ENCODE peak calls at places on chromosomes 13 and 19, in five cellular contexts. A is effector CD4-positive, alpha-beta T cell; T is GM19239; E is ovary; V is epithelial cell of esophagus. R is an unnamed sample.

GRCh38 chr19:51694318-51695085 is 1.4 kb downstream of the SPACA6 start:
- DNase-seq in A (no peak), V (no peak), T (no peak), E (no peak), R (no peak)

GRCh38 chr19:18399008-18399407 is 1.6 kb upstream of the LRRC25 start:
- DNase-seq in E (peak), T (no peak), A (no peak), V (peak), R (no peak)

GRCh38 chr19:1864480-1865171 is 1.2 kb upstream of the KLF16 start:
- DNase-seq in A (peak), T (peak), V (peak), E (peak), R (peak)

GRCh38 chr19:18090545-18091216 is 3.9 kb upstream of the IL12RB1 start:
- DNase-seq in A (no peak), T (no peak), E (no peak), V (no peak), R (no peak)

GRCh38 chr19:39135701-39136100 is 10.1 kb downstream of the PAK4 start:
- DNase-seq in E (no peak), A (no peak), V (no peak), T (no peak), R (no peak)

GRCh38 chr19:50500060-50500752 is 10.8 kb downstream of the JOSD2 start:
- DNase-seq in A (no peak), E (no peak), T (no peak), V (no peak), R (peak)

GRCh38 chr13:28819748-28820098 is 416 bp upstream of the MTUS2 start:
- DNase-seq in T (peak), E (no peak), A (no peak), V (peak), R (peak)

GRCh38 chr13:76937416-76937815 is 10.9 kb upstream of the ACOD1 start:
- DNase-seq in T (no peak), A (no peak), E (no peak), V (peak), R (no peak)

GRCh38 chr19:6413291-6413690 is 11.3 kb downstream of the KHSRP start:
- DNase-seq in V (no peak), A (no peak), E (no peak), T (no peak), R (no peak)

R was measured in heart right ventricle.